ENCODE peak calls at places on chromosomes 7 and 10, in eight cellular contexts. X, N, Q, I, R, L, U and J are unnamed samples.
A peak's percentile ranks its signal among the peaks of the same experiment; 100 is the strongest.

GRCh38 chr10:124259139-124259825 is 159.4 kb downstream of the OAT start:
- DNase-seq in N (no peak), I (no peak), U (no peak), R (peak; percentile 33), L (no peak), Q (no peak), X (no peak), J (peak; percentile 21)

GRCh38 chr7:132164558-132165130 is 411.6 kb downstream of the PLXNA4 start:
- DNase-seq in L (peak; percentile 54), Q (no peak), X (no peak), R (no peak), U (no peak), I (no peak), N (peak; percentile 10), J (no peak)

GRCh38 chr7:100509213-100509612 is 25.5 kb downstream of the NYAP1 start:
- DNase-seq in L (no peak), U (no peak), X (peak; percentile 81), Q (no peak), R (no peak), N (peak; percentile 93), I (peak; percentile 78), J (peak; percentile 91)

GRCh38 chr10:66931340-66931948 is 5.6 kb downstream of the LRRTM3 start:
- DNase-seq in X (peak; percentile 23), N (peak; percentile 79), L (peak; percentile 72), R (peak; percentile 73), Q (no peak), U (no peak), I (peak; percentile 48), J (peak; percentile 87)

GRCh38 chr10:28678687-28679457 is 1.6 kb downstream of the BAMBI start:
- DNase-seq in L (peak; percentile 58), I (peak; percentile 51), X (no peak), Q (no peak), R (no peak), N (no peak), U (no peak), J (peak; percentile 27)

GRCh38 chr10:60654813-60655464 is 123.3 kb upstream of the CDK1 start:
- DNase-seq in L (no peak), I (peak; percentile 66), Q (no peak), X (peak; percentile 54), N (no peak), R (no peak), U (no peak), J (peak; percentile 65)

GRCh38 chr7:107233174-107233573 is 64.4 kb downstream of the HBP1 start:
- DNase-seq in X (no peak), N (no peak), U (no peak), R (peak; percentile 37), L (no peak), Q (no peak), I (no peak), J (peak; percentile 7)

GRCh38 chr10:70540089-70540788 is 61.7 kb downstream of the PALD1 start:
- DNase-seq in Q (no peak), I (no peak), X (no peak), U (no peak), L (peak; percentile 46), R (peak; percentile 84), N (peak; percentile 25), J (peak; percentile 36)

GRCh38 chr7:124031919-124032318 is 948 bp downstream of the TMEM229A start:
- DNase-seq in U (no peak), Q (no peak), I (no peak), R (no peak), N (no peak), X (no peak), L (peak; percentile 9), J (no peak)

GRCh38 chr7:50068850-50069551 is 24.0 kb downstream of the ZPBP start:
- DNase-seq in L (no peak), I (peak; percentile 61), Q (no peak), N (peak; percentile 61), R (peak; percentile 94), U (no peak), X (peak; percentile 7), J (peak; percentile 6)

GRCh38 chr7:150314639-150315239 is 8.4 kb upstream of the LRRC61 start:
- DNase-seq in Q (no peak), N (no peak), U (no peak), L (no peak), I (no peak), R (no peak), X (no peak), J (no peak)

GRCh38 chr7:105257338-105257737 is 131.4 kb downstream of the SRPK2 start:
- DNase-seq in U (no peak), L (no peak), Q (no peak), I (no peak), N (no peak), X (no peak), R (no peak), J (peak; percentile 25)

GRCh38 chr7:874036-874749 is 2.2 kb upstream of the GET4 start:
- DNase-seq in R (no peak), N (peak; percentile 49), X (no peak), I (no peak), Q (no peak), L (peak; percentile 56), U (no peak), J (peak; percentile 31)

GRCh38 chr7:876077-876971 is at the start of gene GET4:
- DNase-seq in Q (peak; percentile 97), U (peak; percentile 99), N (peak; percentile 99), I (peak; percentile 90), X (peak; percentile 50), L (peak; percentile 94), R (peak; percentile 92), J (peak; percentile 98)

GRCh38 chr7:875051-875450 is 1.3 kb upstream of the GET4 start:
- DNase-seq in N (no peak), L (no peak), X (no peak), U (no peak), I (no peak), R (no peak), Q (no peak), J (no peak)

GRCh38 chr7:876972-877311 is 588 bp downstream of the GET4 start:
- DNase-seq in Q (no peak), U (no peak), I (no peak), R (no peak), X (no peak), N (no peak), L (no peak), J (peak; percentile 28)

GRCh38 chr7:875476-876076 is 778 bp upstream of the GET4 start:
- DNase-seq in R (no peak), N (no peak), U (no peak), L (no peak), I (no peak), Q (no peak), X (no peak), J (no peak)
- H3K4me3 ChIP-seq in R (peak overlapping the region; percentile 41), N (peak overlapping the region; percentile 21), U (peak overlapping the region; percentile 87), L (no peak overlapping the region), I (no peak overlapping the region), Q (peak overlapping the region; percentile 55), X (peak overlapping the region; percentile 26), J (peak overlapping the region; percentile 56)

GRCh38 chr7:142811154-142811737 is 40.5 kb downstream of the PRSS2 start:
- DNase-seq in U (no peak), R (peak; percentile 93), L (peak; percentile 49), N (peak; percentile 66), I (peak; percentile 44), X (no peak), Q (no peak), J (peak; percentile 71)
- TF ChIP-seq CTCF in U (peak; percentile 7), R (peak; percentile 86), L (peak; percentile 70), N (peak; percentile 66), I (peak; percentile 77), X (peak; percentile 59), Q (peak; percentile 43), J (peak; percentile 70)

GRCh38 chr10:33945051-33945450 is 610.6 kb upstream of the NRP1 start:
- DNase-seq in X (no peak), R (no peak), N (no peak), I (no peak), L (no peak), U (no peak), Q (no peak), J (no peak)
- H3K4me3 ChIP-seq in X (no peak overlapping the region), R (no peak overlapping the region), N (no peak overlapping the region), I (no peak overlapping the region), L (no peak overlapping the region), U (no peak overlapping the region), Q (no peak overlapping the region), J (no peak overlapping the region)

GRCh38 chr10:130809181-130809580 is 502.3 kb downstream of the TCERG1L start:
- DNase-seq in U (peak; percentile 63), N (no peak), L (no peak), Q (no peak), R (no peak), X (no peak), I (no peak), J (no peak)
- TF ChIP-seq CTCF in U (no peak), N (no peak), L (no peak), Q (no peak), R (no peak), X (no peak), I (no peak), J (no peak)

GRCh38 chr10:100827819-100828743 is 82.7 kb downstream of the PAX2 start:
- DNase-seq in Q (no peak), L (peak; percentile 84), X (no peak), N (no peak), I (no peak), U (peak; percentile 64), R (peak; percentile 77), J (no peak)
- H3K4me3 ChIP-seq in Q (peak overlapping the region; percentile 19), L (peak overlapping the region; percentile 37), X (no peak overlapping the region), N (no peak overlapping the region), I (no peak overlapping the region), U (peak overlapping the region; percentile 49), R (peak overlapping the region; percentile 52), J (no peak overlapping the region)